ENCODE peak calls at places on chromosomes 6 and 20, in seven cellular contexts. F is hepatocyte, D is astrocyte of the cerebellum, N is RWPE2, C is AG04449, I is cardiac muscle cell, Q is colonic mucosa. Z is an unnamed sample.

GRCh38 chr6:24330137-24330732 is 27.6 kb downstream of the DCDC2 start:
- DNase-seq in F (peak), D (peak), N (no peak), C (no peak), I (peak), Q (no peak), Z (no peak)

GRCh38 chr6:144675231-144675861 is 390.2 kb downstream of the UTRN start:
- DNase-seq in F (peak), D (peak), N (no peak), C (peak), I (peak), Q (peak), Z (no peak)

GRCh38 chr6:56827908-56828649 is 126.8 kb upstream of the BEND6 start:
- DNase-seq in F (no peak), D (no peak), N (no peak), C (no peak), I (peak), Q (no peak), Z (no peak)

GRCh38 chr6:150395388-150396009 is 26.7 kb downstream of the IYD start:
- DNase-seq in F (peak), D (peak), N (no peak), C (no peak), I (peak), Q (peak), Z (peak)

GRCh38 chr6:35483490-35483889 is 13.4 kb downstream of the TEAD3 start:
- DNase-seq in F (no peak), D (no peak), N (no peak), C (no peak), I (no peak), Q (no peak), Z (no peak)

GRCh38 chr6:142943746-142944125 is 1.2 kb downstream of the HIVEP2 start:
- DNase-seq in F (peak), D (no peak), N (no peak), C (no peak), I (peak), Q (peak), Z (no peak)

GRCh38 chr6:35552285-35552917 is 39.7 kb upstream of the TULP1 start:
- DNase-seq in F (peak), D (no peak), N (no peak), C (no peak), I (peak), Q (peak), Z (peak)

GRCh38 chr20:19291818-19292132 is 79.3 kb downstream of the SLC24A3 start:
- DNase-seq in F (no peak), D (no peak), N (no peak), C (no peak), I (no peak), Q (no peak), Z (no peak)

GRCh38 chr6:49772296-49772695 is 14.8 kb downstream of the PGK2 start:
- DNase-seq in F (no peak), D (no peak), N (no peak), C (no peak), I (no peak), Q (no peak), Z (no peak)

GRCh38 chr6:149924206-149924932 is 1.4 kb upstream of the RAET1G start:
- DNase-seq in F (no peak), D (no peak), N (no peak), C (no peak), I (no peak), Q (no peak), Z (no peak)

GRCh38 chr6:81465859-81466258 is 286.6 kb downstream of the TENT5A start:
- DNase-seq in F (peak), D (no peak), N (no peak), C (no peak), I (peak), Q (no peak), Z (no peak)

GRCh38 chr6:15714658-15715057 is 51.8 kb upstream of the DTNBP1 start:
- DNase-seq in F (no peak), D (no peak), N (no peak), C (no peak), I (no peak), Q (no peak), Z (no peak)

GRCh38 chr20:42093542-42094440 is 475.6 kb upstream of the CHD6 start:
- DNase-seq in F (no peak), D (no peak), N (no peak), C (no peak), I (no peak), Q (no peak), Z (no peak)

GRCh38 chr20:40956503-40956902 is 72.1 kb upstream of the TOP1 start:
- DNase-seq in F (no peak), D (no peak), N (peak), C (no peak), I (no peak), Q (peak), Z (no peak)

GRCh38 chr20:57738484-57738883 is 28.7 kb upstream of the PMEPA1 start:
- DNase-seq in F (peak), D (no peak), N (no peak), C (no peak), I (no peak), Q (no peak), Z (no peak)

GRCh38 chr20:63697357-63697867 is 960 bp downstream of the TNFRSF6B start:
- DNase-seq in F (no peak), D (no peak), N (peak), C (no peak), I (no peak), Q (no peak), Z (no peak)

GRCh38 chr6:71260205-71260604 is 28.4 kb upstream of the OGFRL1 start:
- DNase-seq in F (no peak), D (no peak), N (no peak), C (no peak), I (no peak), Q (no peak), Z (no peak)

GRCh38 chr6:170067923-170068360 is 222.9 kb downstream of the DLL1 start:
- DNase-seq in F (no peak), D (no peak), N (peak), C (no peak), I (no peak), Q (no peak), Z (no peak)

GRCh38 chr6:33547499-33547898 is 32.6 kb downstream of the BAK1 start:
- DNase-seq in F (no peak), D (no peak), N (no peak), C (no peak), I (no peak), Q (no peak), Z (no peak)

GRCh38 chr6:168915855-168916254 is 337.8 kb downstream of the THBS2 start:
- DNase-seq in F (peak), D (no peak), N (no peak), C (no peak), I (no peak), Q (no peak), Z (no peak)

GRCh38 chr20:50464026-50464724 is 46.0 kb upstream of the PTPN1 start:
- DNase-seq in F (peak), D (no peak), N (no peak), C (no peak), I (peak), Q (peak), Z (no peak)

GRCh38 chr20:63639093-63639860 is 12.4 kb upstream of the GMEB2 start:
- DNase-seq in F (no peak), D (no peak), N (no peak), C (no peak), I (no peak), Q (peak), Z (no peak)

DNA sequence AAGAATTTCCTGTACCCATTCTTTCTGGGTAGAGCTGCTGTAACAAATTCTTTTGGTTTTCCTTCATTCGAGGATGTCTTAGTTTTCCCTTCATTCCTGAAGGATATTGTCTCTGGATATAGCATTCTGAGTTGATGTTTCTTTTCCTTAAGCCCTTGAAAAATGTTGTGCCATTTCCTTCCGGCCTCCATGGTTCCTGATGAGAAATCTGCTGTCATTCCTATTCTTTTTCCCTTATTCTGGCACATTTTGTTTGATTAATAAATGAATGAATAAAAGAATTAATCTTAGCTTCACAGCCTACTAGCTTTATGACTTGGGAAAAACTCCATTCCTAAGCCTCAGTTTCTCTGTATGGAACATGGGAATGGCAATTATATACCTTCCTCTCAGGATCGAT is 173.1 kb downstream of the EYA2 start:
- DNase-seq in F (no peak), D (no peak), N (no peak), C (no peak), I (peak), Q (no peak), Z (no peak)
- TF ChIP-seq CTCF in F (no peak), D (no peak), N (no peak), C (no peak), I (no peak), Q (no peak), Z (no peak)

GRCh38 chr6:7542878-7543394 is 1.5 kb downstream of the DSP start:
- DNase-seq in F (peak), D (no peak), N (peak), C (no peak), I (peak), Q (peak), Z (no peak)
- H3K4me3 ChIP-seq in F (peak), D (peak), N (peak), C (peak), I (peak), Q (peak), Z (peak)

GRCh38 chr20:11912013-11912663 is 5.6 kb upstream of the BTBD3 start:
- DNase-seq in F (peak), D (no peak), N (no peak), C (no peak), I (peak), Q (no peak), Z (no peak)

GRCh38 chr20:11918280-11918952 is 723 bp downstream of the BTBD3 start:
- DNase-seq in F (no peak), D (no peak), N (no peak), C (no peak), I (no peak), Q (no peak), Z (no peak)

GRCh38 chr20:11907621-11908020 is 10.1 kb upstream of the BTBD3 start:
- DNase-seq in F (no peak), D (no peak), N (no peak), C (no peak), I (no peak), Q (no peak), Z (no peak)

GRCh38 chr20:11917663-11918062 is at the start of gene BTBD3:
- DNase-seq in F (peak), D (peak), N (no peak), C (no peak), I (peak), Q (peak), Z (peak)

GRCh38 chr20:11912664-11913415 is 4.9 kb upstream of the BTBD3 start:
- DNase-seq in F (no peak), D (no peak), N (no peak), C (no peak), I (no peak), Q (no peak), Z (no peak)
- TF ChIP-seq CTCF in F (no peak), D (no peak), N (no peak), C (no peak), I (no peak), Q (no peak), Z (no peak)

GRCh38 chr20:9515761-9516657 is 1.6 kb downstream of the LAMP5 start:
- DNase-seq in F (no peak), D (peak), N (no peak), C (no peak), I (peak), Q (no peak), Z (no peak)

GRCh38 chr20:9514072-9514460 is 324 bp upstream of the LAMP5 start:
- DNase-seq in F (no peak), D (no peak), N (no peak), C (no peak), I (no peak), Q (no peak), Z (no peak)

GRCh38 chr20:9514461-9515210 is at the start of gene LAMP5:
- DNase-seq in F (peak), D (no peak), N (peak), C (no peak), I (peak), Q (no peak), Z (no peak)

GRCh38 chr20:9516658-9516987 is 2.2 kb downstream of the LAMP5 start:
- DNase-seq in F (no peak), D (no peak), N (no peak), C (no peak), I (no peak), Q (no peak), Z (no peak)

DNA sequence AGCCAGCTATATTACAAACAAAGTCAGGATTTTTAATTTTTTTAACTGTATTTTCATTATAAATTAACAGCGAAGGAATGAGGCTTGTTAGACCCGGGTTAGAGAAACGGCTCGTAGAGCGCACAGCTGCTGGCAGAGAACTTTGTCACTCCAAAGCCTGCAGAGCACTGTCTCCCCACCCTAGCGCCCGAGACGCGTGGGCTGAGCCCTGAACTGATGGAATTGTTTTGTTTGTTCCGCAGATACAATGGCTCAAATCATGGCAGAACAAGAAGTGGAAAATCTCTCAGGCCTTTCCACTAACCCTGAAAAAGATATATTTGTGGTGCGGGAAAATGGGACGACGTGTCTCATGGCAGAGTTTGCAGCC is 806 bp downstream of the LAMP5 start:
- DNase-seq in F (no peak), D (no peak), N (no peak), C (no peak), I (no peak), Q (no peak), Z (no peak)
- H3K4me3 ChIP-seq in F (no peak), D (no peak), N (no peak), C (no peak), I (peak), Q (no peak), Z (no peak)

DNA sequence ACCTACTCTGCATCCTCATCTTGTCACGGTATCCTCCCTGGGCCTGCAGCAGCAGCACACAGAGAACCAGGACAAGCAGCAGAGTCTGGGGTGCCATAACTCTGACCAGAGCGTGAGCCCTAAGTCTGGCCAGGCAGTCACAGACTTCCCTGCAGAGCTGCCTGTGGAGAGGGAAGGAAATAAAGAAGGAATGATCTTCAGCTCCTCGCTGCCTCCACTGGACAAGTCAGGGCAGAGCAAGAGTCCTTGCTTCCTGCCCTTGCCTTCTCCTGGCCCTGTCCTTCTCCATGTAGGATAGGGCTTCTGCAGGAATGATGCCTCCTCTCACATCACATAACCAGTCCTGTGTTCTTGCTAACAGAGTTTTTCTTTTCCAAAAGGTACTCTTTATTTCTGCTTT is 15.9 kb upstream of the WFDC11 start:
- DNase-seq in F (peak), D (no peak), N (no peak), C (no peak), I (peak), Q (no peak), Z (peak)
- TF ChIP-seq CTCF in F (no peak), D (no peak), N (peak), C (peak), I (peak), Q (no peak), Z (peak)

DNA sequence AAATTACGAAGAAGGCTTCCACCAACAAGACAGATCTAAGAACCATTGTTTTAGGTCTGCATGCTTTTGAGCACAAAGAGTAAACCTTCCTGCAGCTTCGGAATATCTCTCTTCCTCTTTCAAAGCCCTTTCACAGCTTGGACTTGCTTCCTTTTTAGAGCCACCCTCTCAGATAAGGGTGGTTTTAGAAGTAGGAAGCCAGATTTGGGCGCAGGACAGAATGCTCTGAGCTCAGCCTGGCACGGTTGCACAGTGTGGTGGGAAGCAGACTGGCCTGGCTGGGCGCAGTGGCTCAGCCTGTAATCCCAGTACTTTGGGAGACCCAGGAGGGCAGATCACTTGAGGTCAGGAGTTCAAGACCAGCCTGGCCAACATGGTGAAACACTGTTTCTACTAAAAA is 35.6 kb upstream of the PNRC1 start:
- DNase-seq in F (no peak), D (no peak), N (no peak), C (no peak), I (no peak), Q (no peak), Z (no peak)
- H3K4me3 ChIP-seq in F (no peak), D (no peak), N (no peak), C (no peak), I (no peak), Q (no peak), Z (no peak)